ENCODE peak calls at places on chromosome 15, in four cellular contexts. One of them, this sample, is unnamed.

GRCh38 chr15:98794754-98795153 is 146.4 kb downstream of the IGF1R start:
- DNase-seq in transverse colon: no peak
- DNase-seq in H1: no peak
- DNase-seq in stomach: no peak
- DNase-seq in this sample: peak; percentile 32

GRCh38 chr15:100310511-100310910 is 31.3 kb downstream of the ADAMTS17 start:
- DNase-seq in H1: no peak
- DNase-seq in stomach: no peak
- DNase-seq in transverse colon: no peak
- DNase-seq in this sample: no peak

GRCh38 chr15:39083213-39083612 is 497.7 kb upstream of the THBS1 start:
- DNase-seq in H1: no peak
- DNase-seq in transverse colon: no peak
- DNase-seq in stomach: no peak
- DNase-seq in this sample: no peak

GRCh38 chr15:85964471-85964870 is 115.2 kb upstream of the AGBL1 start:
- DNase-seq in stomach: no peak
- DNase-seq in transverse colon: no peak
- DNase-seq in H1: no peak
- DNase-seq in this sample: no peak

GRCh38 chr15:81098884-81099601 is 35.0 kb upstream of the CFAP161 start:
- DNase-seq in transverse colon: no peak
- DNase-seq in H1: peak; percentile 38
- DNase-seq in stomach: no peak
- DNase-seq in this sample: no peak

GRCh38 chr15:82850242-82850591 is 40.8 kb downstream of the WHAMM start:
- DNase-seq in stomach: no peak
- DNase-seq in transverse colon: no peak
- DNase-seq in H1: no peak
- DNase-seq in this sample: no peak

GRCh38 chr15:91142097-91142744 is 42.2 kb downstream of the SV2B start:
- DNase-seq in transverse colon: no peak
- DNase-seq in H1: no peak
- DNase-seq in stomach: no peak
- DNase-seq in this sample: no peak

GRCh38 chr15:52336530-52336929 is 40.9 kb upstream of the MYO5C start:
- DNase-seq in H1: no peak
- DNase-seq in transverse colon: peak; percentile 38
- DNase-seq in stomach: no peak
- DNase-seq in this sample: no peak

GRCh38 chr15:89356634-89357298 is 22.1 kb upstream of the POLG start:
- DNase-seq in transverse colon: no peak
- DNase-seq in stomach: no peak
- DNase-seq in H1: no peak
- DNase-seq in this sample: no peak

GRCh38 chr15:66777054-66777453 is 75.0 kb downstream of the SMAD6 start:
- DNase-seq in stomach: no peak
- DNase-seq in H1: no peak
- DNase-seq in transverse colon: no peak
- DNase-seq in this sample: no peak

GRCh38 chr15:100860829-100861510 is 18.7 kb upstream of the ALDH1A3 start:
- DNase-seq in transverse colon: no peak
- DNase-seq in H1: no peak
- DNase-seq in stomach: no peak
- DNase-seq in this sample: no peak

GRCh38 chr15:49875392-49875791 is 243.6 kb downstream of the ATP8B4 start:
- DNase-seq in transverse colon: no peak
- DNase-seq in stomach: no peak
- DNase-seq in H1: no peak
- DNase-seq in this sample: no peak

GRCh38 chr15:90412356-90413194 is 24.5 kb downstream of the IQGAP1 start:
- DNase-seq in stomach: peak; percentile 59
- DNase-seq in transverse colon: peak; percentile 66
- DNase-seq in H1: no peak
- DNase-seq in this sample: no peak

GRCh38 chr15:57680021-57680420 is 26.5 kb upstream of the POLR2M start:
- DNase-seq in H1: no peak
- DNase-seq in stomach: no peak
- DNase-seq in transverse colon: no peak
- DNase-seq in this sample: no peak
- H3K4me3 ChIP-seq in H1: no peak overlapping the region
- H3K4me3 ChIP-seq in stomach: no peak overlapping the region
- H3K4me3 ChIP-seq in transverse colon: no peak overlapping the region
- H3K4me3 ChIP-seq in this sample: no peak overlapping the region

GRCh38 chr15:84840741-84841429 is 23.7 kb downstream of the ALPK3 start:
- DNase-seq in stomach: peak; percentile 92
- DNase-seq in transverse colon: peak; percentile 64
- DNase-seq in H1: no peak
- DNase-seq in this sample: no peak
- TF ChIP-seq EP300 in stomach: peak; percentile 95
- TF ChIP-seq EP300 in transverse colon: peak; percentile 84
- TF ChIP-seq EP300 in H1: no peak
- TF ChIP-seq EP300 in this sample: peak; percentile 39

DNA sequence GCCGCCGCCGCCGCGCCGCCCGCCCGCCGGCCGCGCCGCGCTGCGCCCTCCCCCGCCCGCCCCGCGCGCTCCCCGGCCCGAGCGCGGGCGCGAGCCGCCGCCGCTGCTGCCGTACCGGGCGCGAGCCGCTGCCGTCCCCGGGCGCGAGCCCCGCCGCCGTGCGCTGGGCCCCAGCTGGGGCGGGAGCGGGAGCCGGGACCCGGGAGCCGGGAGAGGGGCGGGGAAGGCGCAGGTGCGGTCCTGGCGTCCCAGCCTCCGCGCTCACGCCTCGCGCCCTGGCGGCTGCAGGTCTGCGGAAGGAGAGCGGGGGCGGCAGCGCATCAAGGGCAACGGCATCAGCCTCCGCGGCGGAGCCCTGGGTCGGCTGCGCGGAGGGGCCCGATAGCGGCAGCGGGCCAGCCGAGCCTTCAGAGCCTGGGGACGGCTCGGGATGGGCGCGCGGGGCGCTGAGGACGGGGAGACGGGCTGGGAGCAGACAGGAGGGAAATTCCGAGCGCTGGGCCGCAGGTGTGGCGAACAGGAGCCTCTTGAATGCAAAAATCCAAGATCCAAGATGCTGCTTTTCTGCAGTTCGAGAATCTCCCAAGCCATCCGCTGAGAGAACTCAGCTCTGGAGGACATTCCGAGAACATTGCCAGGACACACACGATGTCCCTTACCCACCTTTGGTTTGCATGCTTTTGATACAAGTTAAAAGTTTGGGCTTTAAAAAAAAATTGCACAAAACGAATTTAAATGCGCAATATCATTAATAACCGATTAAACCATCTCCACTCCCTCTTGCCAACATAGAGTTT is 251.1 kb downstream of the TJP1 start:
- DNase-seq in H1: peak; percentile 84
- DNase-seq in stomach: no peak
- DNase-seq in transverse colon: peak; percentile 50
- DNase-seq in this sample: peak; percentile 42
- H3K4me3 ChIP-seq in H1: peak overlapping the region; percentile 55
- H3K4me3 ChIP-seq in stomach: peak overlapping the region; percentile 53
- H3K4me3 ChIP-seq in transverse colon: peak overlapping the region; percentile 53
- H3K4me3 ChIP-seq in this sample: peak overlapping the region; percentile 32

GRCh38 chr15:74263473-74263872 is 27.3 kb downstream of the CCDC33 start:
- DNase-seq in stomach: no peak
- DNase-seq in H1: no peak
- DNase-seq in transverse colon: no peak
- DNase-seq in this sample: no peak
- TF ChIP-seq EP300 in stomach: no peak
- TF ChIP-seq EP300 in H1: no peak
- TF ChIP-seq EP300 in transverse colon: no peak
- TF ChIP-seq EP300 in this sample: no peak

GRCh38 chr15:60611592-60612346 is 132.8 kb upstream of the ICE2 start:
- DNase-seq in stomach: no peak
- DNase-seq in transverse colon: no peak
- DNase-seq in H1: no peak
- DNase-seq in this sample: no peak

GRCh38 chr15:60601098-60601497 is 122.2 kb upstream of the ICE2 start:
- DNase-seq in transverse colon: no peak
- DNase-seq in H1: no peak
- DNase-seq in stomach: no peak
- DNase-seq in this sample: no peak

GRCh38 chr15:60602323-60602722 is 123.4 kb upstream of the ICE2 start:
- DNase-seq in H1: no peak
- DNase-seq in transverse colon: no peak
- DNase-seq in stomach: no peak
- DNase-seq in this sample: no peak

GRCh38 chr15:60605879-60606304 is 127.0 kb upstream of the ICE2 start:
- DNase-seq in transverse colon: no peak
- DNase-seq in stomach: no peak
- DNase-seq in H1: no peak
- DNase-seq in this sample: no peak
- H3K4me3 ChIP-seq in transverse colon: no peak overlapping the region
- H3K4me3 ChIP-seq in stomach: no peak overlapping the region
- H3K4me3 ChIP-seq in H1: no peak overlapping the region
- H3K4me3 ChIP-seq in this sample: no peak overlapping the region

DNA sequence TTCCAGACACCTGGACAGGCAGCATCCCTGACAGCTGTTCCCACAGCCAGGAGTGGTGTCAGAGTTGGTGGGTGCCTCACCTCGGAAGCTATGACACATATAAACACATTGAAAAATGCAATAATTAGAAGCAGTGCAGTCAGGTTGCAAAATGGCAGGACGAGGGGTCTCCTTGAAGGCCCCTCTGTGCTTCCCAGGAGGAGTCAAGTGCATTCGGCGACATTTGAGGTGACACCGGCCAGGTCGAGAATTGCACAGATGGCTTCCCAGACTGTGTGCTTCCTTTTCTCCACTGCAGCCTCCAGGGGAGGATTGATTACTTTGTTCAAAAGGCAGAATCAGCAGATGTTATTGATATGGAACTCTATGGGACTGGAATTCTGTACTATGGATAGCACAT is 163.1 kb downstream of the MINAR1 start:
- DNase-seq in H1: peak; percentile 27
- DNase-seq in transverse colon: no peak
- DNase-seq in stomach: no peak
- DNase-seq in this sample: no peak
- TF ChIP-seq EP300 in H1: no peak
- TF ChIP-seq EP300 in transverse colon: no peak
- TF ChIP-seq EP300 in stomach: no peak
- TF ChIP-seq EP300 in this sample: no peak